ENCODE peak calls at places on chromosomes 11 and 22, in five cellular contexts. K is activated CD4-positive, alpha-beta T cell treated with anti-CD3 and anti-CD28 coated beads, Interleukin-2, amount 10 ng/mL, durations not matched to agents 7 days and 5 days; X is fibroblast of villous mesenchyme; P is Caco-2; N is osteoblast. U is an unnamed sample.

GRCh38 chr11:1339066-1339675 is 29.7 kb upstream of the TOLLIP start:
- DNase-seq in K (no peak), X (no peak), P (no peak), N (no peak), U (no peak)

GRCh38 chr22:38177926-38178604 is 3.6 kb downstream of the PLA2G6 start:
- DNase-seq in K (no peak), X (peak; percentile 81), P (peak; percentile 76), N (peak; percentile 93), U (no peak)

GRCh38 chr11:71266114-71266833 is 13.9 kb upstream of the SHANK2 start:
- DNase-seq in K (no peak), X (no peak), P (peak; percentile 56), N (peak; percentile 31), U (no peak)

GRCh38 chr11:126733685-126734084 is 266.9 kb downstream of the KIRREL3 start:
- DNase-seq in K (no peak), X (no peak), P (no peak), N (no peak), U (no peak)

GRCh38 chr22:28025333-28025732 is 106.3 kb upstream of the PITPNB start:
- DNase-seq in K (no peak), X (no peak), P (no peak), N (peak; percentile 26), U (no peak)

GRCh38 chr11:2558402-2558801 is 113.6 kb downstream of the KCNQ1 start:
- DNase-seq in K (no peak), X (no peak), P (peak; percentile 21), N (no peak), U (no peak)

GRCh38 chr22:40485813-40486610 is 115.6 kb downstream of the SGSM3 start:
- DNase-seq in K (no peak), X (no peak), P (no peak), N (peak; percentile 79), U (no peak)

GRCh38 chr11:125568970-125569912 is at the start of gene EI24:
- DNase-seq in K (peak; percentile 90), X (peak; percentile 91), P (peak; percentile 97), N (peak; percentile 97), U (peak; percentile 92)

GRCh38 chr11:12679471-12679870 is 5.2 kb downstream of the TEAD1 start:
- DNase-seq in K (no peak), X (no peak), P (no peak), N (no peak), U (no peak)

GRCh38 chr11:64742940-64743590 is 877 bp downstream of the RASGRP2 start:
- DNase-seq in K (peak; percentile 69), X (peak; percentile 70), P (peak; percentile 68), N (peak; percentile 100), U (peak; percentile 29)

GRCh38 chr11:103651341-103651998 is 385.0 kb upstream of the DDI1 start:
- DNase-seq in K (no peak), X (peak; percentile 29), P (no peak), N (no peak), U (no peak)

GRCh38 chr22:46815896-46816721 is 53.7 kb downstream of the TBC1D22A start:
- DNase-seq in K (no peak), X (peak; percentile 65), P (no peak), N (no peak), U (no peak)

GRCh38 chr11:30914143-30914762 is 328.1 kb upstream of the MPPED2 start:
- DNase-seq in K (peak; percentile 6), X (peak; percentile 23), P (peak; percentile 54), N (peak; percentile 55), U (no peak)